ENCODE peak calls at places on chromosome 20, in four cellular contexts. S is heart right ventricle, E is NAMALWA, G is Ammon's horn. L is an unnamed sample.

GRCh38 chr20:38878798-38879197 is 47.4 kb upstream of the FAM83D start:
- DNase-seq in S (peak; percentile 30), G (no peak), E (no peak), L (no peak)

GRCh38 chr20:43188234-43188653 is 1.5 kb downstream of the PTPRT start:
- DNase-seq in E (no peak), S (no peak), G (no peak), L (no peak)

GRCh38 chr20:25052255-25053206 is 5.4 kb downstream of the ACSS1 start:
- DNase-seq in G (no peak), E (no peak), S (no peak), L (no peak)

GRCh38 chr20:13819885-13820645 is 35.2 kb downstream of the NDUFAF5 start:
- DNase-seq in G (peak; percentile 44), S (peak; percentile 11), E (peak; percentile 76), L (peak; percentile 32)

GRCh38 chr20:14790771-14791517 is 453.5 kb upstream of the FLRT3 start:
- DNase-seq in G (no peak), E (no peak), S (no peak), L (peak; percentile 4)

GRCh38 chr20:1330075-1330830 is 1.3 kb upstream of the SDCBP2 start:
- DNase-seq in E (peak; percentile 26), G (peak; percentile 69), S (peak; percentile 70), L (no peak)

GRCh38 chr20:58471161-58471834 is 43.9 kb downstream of the APCDD1L start:
- DNase-seq in S (peak; percentile 76), G (no peak), E (no peak), L (no peak)

GRCh38 chr20:34791289-34792020 is 34.0 kb downstream of the NCOA6 start:
- DNase-seq in G (no peak), E (no peak), S (peak; percentile 23), L (no peak)

GRCh38 chr20:63750807-63751470 is 11.4 kb downstream of the SLC2A4RG start:
- DNase-seq in E (no peak), G (no peak), S (no peak), L (no peak)

L was measured in HFF-Myc.